ENCODE peak calls at places on chromosomes 13 and 19, in four cellular contexts. O, N, Z and W are unnamed samples.

GRCh38 chr13:39484506-39485313 is 118.3 kb downstream of the LHFPL6 start:
- DNase-seq in O (peak; percentile 84), N (no peak), Z (peak; percentile 66), W (no peak)

GRCh38 chr13:32726374-32727037 is 140.3 kb downstream of the PDS5B start:
- DNase-seq in O (no peak), N (no peak), Z (no peak), W (no peak)

GRCh38 chr13:51885651-51886050 is 23.9 kb downstream of the CCDC70 start:
- DNase-seq in O (no peak), N (no peak), Z (no peak), W (no peak)

GRCh38 chr13:30049692-30050091 is 199.3 kb upstream of the UBL3 start:
- DNase-seq in O (peak; percentile 58), N (no peak), Z (no peak), W (peak; percentile 42)

GRCh38 chr13:22090114-22090513 is 419.2 kb downstream of the FGF9 start:
- DNase-seq in O (no peak), N (no peak), Z (no peak), W (no peak)

GRCh38 chr13:110126391-110126961 is 180.5 kb downstream of the COL4A1 start:
- DNase-seq in O (peak; percentile 99), N (no peak), Z (peak; percentile 89), W (peak; percentile 97)

GRCh38 chr19:35109395-35110112 is 6.1 kb upstream of the FXYD3 start:
- DNase-seq in O (no peak), N (no peak), Z (no peak), W (peak; percentile 73)

GRCh38 chr13:105037064-105037463 is 1498.4 kb downstream of the EFNB2 start:
- DNase-seq in O (peak; percentile 50), N (no peak), Z (no peak), W (no peak)

GRCh38 chr19:34959021-34959420 is 5.0 kb downstream of the ZNF792 start:
- DNase-seq in O (no peak), N (no peak), Z (no peak), W (no peak)

GRCh38 chr19:18514800-18515682 is 6.8 kb downstream of the ELL start:
- DNase-seq in O (no peak), N (peak; percentile 86), Z (no peak), W (peak; percentile 82)

GRCh38 chr19:571127-571974 is 1.0 kb upstream of the BSG start:
- DNase-seq in O (peak; percentile 51), N (peak; percentile 74), Z (no peak), W (peak; percentile 47)

GRCh38 chr19:3656073-3656746 is 29.6 kb upstream of the CACTIN start:
- DNase-seq in O (peak; percentile 39), N (no peak), Z (no peak), W (peak; percentile 13)

GRCh38 chr19:33296473-33297060 is 5.8 kb downstream of the CEBPA start:
- DNase-seq in O (no peak), N (no peak), Z (no peak), W (no peak)

GRCh38 chr13:31477961-31478360 is 261.4 kb upstream of the RXFP2 start:
- DNase-seq in O (peak; percentile 74), N (no peak), Z (peak; percentile 65), W (no peak)

GRCh38 chr19:1431759-1432506 is 6.3 kb upstream of the RPS15 start:
- DNase-seq in O (no peak), N (no peak), Z (no peak), W (no peak)

GRCh38 chr13:73290844-73291243 is 232.0 kb downstream of the KLF5 start:
- DNase-seq in O (no peak), N (no peak), Z (no peak), W (peak; percentile 11)

GRCh38 chr19:29941828-29942403 is at the start of gene URI1:
- DNase-seq in O (peak; percentile 75), N (peak; percentile 98), Z (no peak), W (peak; percentile 91)

GRCh38 chr13:74768521-74769090 is 634.4 kb upstream of the KLF12 start:
- DNase-seq in O (no peak), N (no peak), Z (peak; percentile 71), W (no peak)

GRCh38 chr13:40442191-40442590 is 224.2 kb downstream of the FOXO1 start:
- DNase-seq in O (no peak), N (no peak), Z (no peak), W (no peak)

GRCh38 chr19:40592170-40592569 is 9.0 kb upstream of the LTBP4 start:
- DNase-seq in O (peak; percentile 78), N (no peak), Z (no peak), W (peak; percentile 76)

GRCh38 chr13:23766939-23767338 is 122.3 kb downstream of the MIPEP start:
- DNase-seq in O (no peak), N (no peak), Z (no peak), W (no peak)

GRCh38 chr19:11496391-11497163 is 9.1 kb downstream of the ZNF653 start:
- DNase-seq in O (peak; percentile 73), N (peak; percentile 91), Z (peak; percentile 55), W (peak; percentile 93)

GRCh38 chr13:62093984-62094383 is 678.3 kb upstream of the PCDH20 start:
- DNase-seq in O (no peak), N (no peak), Z (no peak), W (no peak)

GRCh38 chr19:52237771-52238400 is 31.5 kb upstream of the ZNF766 start:
- DNase-seq in O (peak; percentile 53), N (no peak), Z (peak; percentile 21), W (peak; percentile 68)

GRCh38 chr13:29953542-29953941 is 103.1 kb upstream of the UBL3 start:
- DNase-seq in O (no peak), N (no peak), Z (no peak), W (no peak)

GRCh38 chr19:4495471-4495870 is 22.8 kb downstream of the PLIN4 start:
- DNase-seq in O (no peak), N (no peak), Z (no peak), W (peak; percentile 62)

GRCh38 chr13:48772908-48773307 is 119.2 kb downstream of the CYSLTR2 start:
- DNase-seq in O (no peak), N (no peak), Z (no peak), W (no peak)

GRCh38 chr19:14567079-14567478 is 4.8 kb downstream of the NDUFB7 start:
- DNase-seq in O (no peak), N (no peak), Z (no peak), W (no peak)

GRCh38 chr19:7863157-7863970 is 10.8 kb downstream of the PRR36 start:
- DNase-seq in O (no peak), N (peak; percentile 76), Z (no peak), W (no peak)

GRCh38 chr13:100986571-100986970 is 312.0 kb upstream of the TMTC4 start:
- DNase-seq in O (no peak), N (no peak), Z (no peak), W (no peak)

GRCh38 chr13:100989424-100989823 is 314.8 kb upstream of the TMTC4 start:
- DNase-seq in O (no peak), N (no peak), Z (no peak), W (no peak)

GRCh38 chr13:100984349-100984748 is 309.8 kb upstream of the TMTC4 start:
- DNase-seq in O (no peak), N (no peak), Z (no peak), W (no peak)

GRCh38 chr13:100983111-100983510 is 308.5 kb upstream of the TMTC4 start:
- DNase-seq in O (peak; percentile 59), N (no peak), Z (no peak), W (no peak)

GRCh38 chr13:100987993-100988392 is 313.4 kb upstream of the TMTC4 start:
- DNase-seq in O (peak; percentile 51), N (no peak), Z (no peak), W (peak; percentile 49)
- TF ChIP-seq CTCF in O (no peak), N (no peak), Z (peak; percentile 40), W (no peak)

DNA sequence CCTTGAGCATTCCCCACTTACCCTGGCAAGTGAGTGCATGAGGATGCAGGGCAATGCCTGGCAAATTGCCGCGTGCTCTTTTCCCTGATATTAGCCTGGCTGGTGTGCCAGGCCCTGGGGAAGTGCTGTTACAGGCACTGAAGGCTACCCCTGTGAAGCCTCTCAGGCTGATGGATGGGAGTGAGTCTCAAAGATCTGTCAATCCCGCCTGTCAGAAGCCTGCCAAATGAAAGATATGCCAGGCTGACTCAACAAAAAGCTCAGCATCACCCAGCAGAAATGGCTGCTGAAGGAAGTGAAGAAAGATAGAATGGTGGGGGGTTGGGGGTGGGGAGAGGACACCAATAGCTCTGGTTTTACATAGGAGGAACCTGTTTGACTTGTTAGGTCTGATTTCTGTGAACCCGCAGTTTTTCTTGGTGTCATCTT is 112.1 kb downstream of the LACC1 start:
- DNase-seq in O (no peak), N (no peak), Z (no peak), W (no peak)
- TF ChIP-seq CTCF in O (no peak), N (no peak), Z (no peak), W (no peak)

DNA sequence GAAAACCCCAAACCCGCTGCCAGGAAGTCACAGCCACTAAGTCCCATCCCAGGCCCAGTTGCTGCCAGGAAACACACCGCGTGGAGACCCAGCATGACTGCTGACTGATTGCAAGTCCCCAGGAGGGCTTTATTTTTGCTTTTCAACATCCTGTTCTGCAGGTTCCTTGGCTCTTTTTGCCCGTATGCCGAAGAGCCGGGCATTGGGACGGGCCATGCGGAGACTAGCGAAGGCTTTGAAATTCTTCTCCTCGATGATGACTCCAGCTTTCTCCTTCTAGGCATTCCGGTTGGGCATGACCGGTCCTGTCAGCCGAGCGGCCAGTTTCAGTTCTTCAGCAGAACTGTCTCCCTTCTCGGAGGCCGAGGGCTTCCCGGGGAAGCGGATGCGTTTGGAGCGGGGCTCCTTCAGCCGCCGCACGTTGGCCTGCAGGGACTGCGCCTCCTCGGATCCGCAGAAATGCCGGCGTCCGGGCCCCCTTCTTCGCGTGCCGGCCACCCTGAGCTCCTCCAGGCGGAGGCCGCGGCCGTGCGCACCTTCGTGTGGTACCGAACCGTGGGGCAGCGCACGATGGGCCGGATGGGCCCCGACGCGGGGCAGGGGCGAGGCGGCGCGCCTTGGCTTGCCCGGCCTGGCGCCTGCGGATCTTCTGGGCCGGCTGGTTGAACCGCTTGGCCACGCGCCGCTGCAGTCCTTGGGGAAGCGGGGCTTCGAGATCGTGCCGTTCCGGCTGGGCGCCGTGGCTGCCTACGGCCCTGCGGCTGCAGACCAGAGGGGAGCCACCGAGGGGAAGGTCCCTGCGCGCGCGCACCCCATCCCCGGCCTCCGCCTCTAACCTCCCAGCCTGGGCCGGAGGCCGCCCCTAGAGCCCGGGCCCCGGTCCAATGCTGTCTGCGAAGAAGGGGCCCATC is 15.2 kb downstream of the ZSCAN5C start:
- DNase-seq in O (peak; percentile 39), N (no peak), Z (peak; percentile 1), W (no peak)
- TF ChIP-seq CTCF in O (no peak), N (no peak), Z (no peak), W (no peak)

GRCh38 chr13:41976491-41976890 is 15.6 kb upstream of the VWA8 start:
- DNase-seq in O (no peak), N (no peak), Z (no peak), W (no peak)

GRCh38 chr13:41971848-41972247 is 10.9 kb upstream of the VWA8 start:
- DNase-seq in O (no peak), N (no peak), Z (no peak), W (no peak)

GRCh38 chr13:41974262-41974900 is 13.5 kb upstream of the VWA8 start:
- DNase-seq in O (no peak), N (no peak), Z (no peak), W (peak; percentile 27)

GRCh38 chr13:41970918-41971317 is 10.0 kb upstream of the VWA8 start:
- DNase-seq in O (peak; percentile 71), N (no peak), Z (no peak), W (no peak)

GRCh38 chr13:41973247-41973741 is 12.4 kb upstream of the VWA8 start:
- DNase-seq in O (no peak), N (no peak), Z (no peak), W (no peak)
- TF ChIP-seq CTCF in O (no peak), N (no peak), Z (no peak), W (no peak)